ENCODE peak calls at places on chromosomes 3 and 15, in five cellular contexts. One of them, this sample, is unnamed.

GRCh38 chr3:48199117-48199516 is 10.9 kb upstream of the CDC25A start:
- DNase-seq in spleen: no peak
- DNase-seq in HCT116: no peak
- DNase-seq in prostate gland: no peak
- DNase-seq in tibial nerve: no peak
- DNase-seq in this sample: no peak

GRCh38 chr3:88112329-88112728 is 37.4 kb upstream of the C3orf38 start:
- DNase-seq in tibial nerve: no peak
- DNase-seq in spleen: no peak
- DNase-seq in HCT116: no peak
- DNase-seq in prostate gland: no peak
- DNase-seq in this sample: no peak

GRCh38 chr3:37896775-37897174 is 35.1 kb downstream of the CTDSPL start:
- DNase-seq in tibial nerve: no peak
- DNase-seq in spleen: no peak
- DNase-seq in prostate gland: no peak
- DNase-seq in HCT116: no peak
- DNase-seq in this sample: no peak

GRCh38 chr3:172142074-172143059 is 103.0 kb downstream of the FNDC3B start:
- DNase-seq in spleen: no peak
- DNase-seq in tibial nerve: no peak
- DNase-seq in HCT116: no peak
- DNase-seq in prostate gland: no peak
- DNase-seq in this sample: no peak

GRCh38 chr3:21752749-21753347 is 1.8 kb upstream of the ZNF385D start:
- DNase-seq in spleen: no peak
- DNase-seq in tibial nerve: no peak
- DNase-seq in HCT116: no peak
- DNase-seq in prostate gland: peak
- DNase-seq in this sample: no peak

GRCh38 chr15:29970402-29970695 is 112.4 kb upstream of the GOLGA8J start:
- DNase-seq in prostate gland: no peak
- DNase-seq in HCT116: no peak
- DNase-seq in tibial nerve: no peak
- DNase-seq in spleen: no peak
- DNase-seq in this sample: no peak

GRCh38 chr3:46090161-46090591 is 62.9 kb upstream of the XCR1 start:
- DNase-seq in spleen: no peak
- DNase-seq in tibial nerve: no peak
- DNase-seq in HCT116: no peak
- DNase-seq in prostate gland: no peak
- DNase-seq in this sample: no peak

GRCh38 chr3:59877263-59877662 is 827.4 kb upstream of the CFAP20DC start:
- DNase-seq in spleen: no peak
- DNase-seq in HCT116: no peak
- DNase-seq in prostate gland: no peak
- DNase-seq in tibial nerve: no peak
- DNase-seq in this sample: no peak

GRCh38 chr3:72328755-72329154 is 519.5 kb downstream of the SHQ1 start:
- DNase-seq in tibial nerve: no peak
- DNase-seq in spleen: no peak
- DNase-seq in HCT116: no peak
- DNase-seq in prostate gland: no peak
- DNase-seq in this sample: no peak

GRCh38 chr15:62624541-62625399 is 417.8 kb upstream of the TPM1 start:
- DNase-seq in tibial nerve: no peak
- DNase-seq in spleen: no peak
- DNase-seq in prostate gland: no peak
- DNase-seq in HCT116: no peak
- DNase-seq in this sample: no peak

GRCh38 chr3:94440767-94441493 is 378.1 kb downstream of the NSUN3 start:
- DNase-seq in prostate gland: no peak
- DNase-seq in tibial nerve: no peak
- DNase-seq in spleen: no peak
- DNase-seq in HCT116: no peak
- DNase-seq in this sample: no peak

GRCh38 chr15:77402740-77403379 is 17.0 kb downstream of the PEAK1 start:
- DNase-seq in tibial nerve: no peak
- DNase-seq in prostate gland: no peak
- DNase-seq in HCT116: no peak
- DNase-seq in spleen: no peak
- DNase-seq in this sample: no peak

GRCh38 chr3:2910997-2911396 is 199.2 kb downstream of the IL5RA start:
- DNase-seq in tibial nerve: no peak
- DNase-seq in prostate gland: no peak
- DNase-seq in HCT116: no peak
- DNase-seq in spleen: no peak
- DNase-seq in this sample: no peak

GRCh38 chr3:775178-775885 is 317.5 kb upstream of the CNTN6 start:
- DNase-seq in HCT116: no peak
- DNase-seq in prostate gland: no peak
- DNase-seq in spleen: no peak
- DNase-seq in tibial nerve: no peak
- DNase-seq in this sample: no peak

GRCh38 chr3:18355819-18356218 is 69.3 kb downstream of the SATB1 start:
- DNase-seq in spleen: no peak
- DNase-seq in prostate gland: no peak
- DNase-seq in HCT116: no peak
- DNase-seq in tibial nerve: no peak
- DNase-seq in this sample: no peak

GRCh38 chr15:48250640-48251076 is 44.6 kb downstream of the SLC12A1 start:
- DNase-seq in spleen: no peak
- DNase-seq in tibial nerve: peak
- DNase-seq in HCT116: peak
- DNase-seq in prostate gland: peak
- DNase-seq in this sample: no peak

GRCh38 chr3:67526246-67526645 is 128.2 kb downstream of the SUCLG2 start:
- DNase-seq in spleen: no peak
- DNase-seq in tibial nerve: no peak
- DNase-seq in HCT116: no peak
- DNase-seq in prostate gland: no peak
- DNase-seq in this sample: no peak

GRCh38 chr15:89299896-89300295 is 34.7 kb downstream of the POLG start:
- DNase-seq in prostate gland: no peak
- DNase-seq in tibial nerve: no peak
- DNase-seq in HCT116: peak
- DNase-seq in spleen: no peak
- DNase-seq in this sample: no peak

GRCh38 chr3:146715176-146715575 is 110.0 kb upstream of the PLSCR5 start:
- DNase-seq in spleen: no peak
- DNase-seq in HCT116: no peak
- DNase-seq in prostate gland: no peak
- DNase-seq in tibial nerve: no peak
- DNase-seq in this sample: no peak

GRCh38 chr3:113531826-113532697 is at the start of gene SIDT1:
- DNase-seq in tibial nerve: no peak
- DNase-seq in spleen: peak
- DNase-seq in prostate gland: peak
- DNase-seq in HCT116: no peak
- DNase-seq in this sample: peak

GRCh38 chr3:100710355-100711198 is 1.3 kb downstream of the TFG start:
- DNase-seq in prostate gland: no peak
- DNase-seq in tibial nerve: no peak
- DNase-seq in spleen: no peak
- DNase-seq in HCT116: peak
- DNase-seq in this sample: peak

GRCh38 chr3:23966308-23966707 is 21.2 kb downstream of the NR1D2 start:
- DNase-seq in tibial nerve: no peak
- DNase-seq in HCT116: no peak
- DNase-seq in prostate gland: no peak
- DNase-seq in spleen: no peak
- DNase-seq in this sample: no peak

GRCh38 chr3:17140670-17141505 is 256.1 kb downstream of the PLCL2 start:
- DNase-seq in HCT116: no peak
- DNase-seq in tibial nerve: peak
- DNase-seq in prostate gland: peak
- DNase-seq in spleen: no peak
- DNase-seq in this sample: no peak

GRCh38 chr15:28975766-28976179 is 90.0 kb downstream of the APBA2 start:
- DNase-seq in spleen: peak
- DNase-seq in HCT116: peak
- DNase-seq in tibial nerve: no peak
- DNase-seq in prostate gland: no peak
- DNase-seq in this sample: no peak

GRCh38 chr3:138862924-138863775 is 28.4 kb upstream of the PIK3CB start:
- DNase-seq in HCT116: peak
- DNase-seq in spleen: peak
- DNase-seq in tibial nerve: no peak
- DNase-seq in prostate gland: peak
- DNase-seq in this sample: peak
- TF ChIP-seq POLR2A in HCT116: peak
- TF ChIP-seq POLR2A in spleen: no peak
- TF ChIP-seq POLR2A in tibial nerve: no peak
- TF ChIP-seq POLR2A in prostate gland: no peak
- TF ChIP-seq POLR2A in this sample: no peak

GRCh38 chr15:78599189-78599588 is 21.6 kb downstream of the CHRNA3 start:
- DNase-seq in spleen: no peak
- DNase-seq in tibial nerve: no peak
- DNase-seq in HCT116: no peak
- DNase-seq in prostate gland: no peak
- DNase-seq in this sample: no peak
- H3K27ac ChIP-seq in spleen: no peak
- H3K27ac ChIP-seq in tibial nerve: no peak
- H3K27ac ChIP-seq in HCT116: no peak
- H3K27ac ChIP-seq in prostate gland: no peak
- H3K27ac ChIP-seq in this sample: no peak

DNA sequence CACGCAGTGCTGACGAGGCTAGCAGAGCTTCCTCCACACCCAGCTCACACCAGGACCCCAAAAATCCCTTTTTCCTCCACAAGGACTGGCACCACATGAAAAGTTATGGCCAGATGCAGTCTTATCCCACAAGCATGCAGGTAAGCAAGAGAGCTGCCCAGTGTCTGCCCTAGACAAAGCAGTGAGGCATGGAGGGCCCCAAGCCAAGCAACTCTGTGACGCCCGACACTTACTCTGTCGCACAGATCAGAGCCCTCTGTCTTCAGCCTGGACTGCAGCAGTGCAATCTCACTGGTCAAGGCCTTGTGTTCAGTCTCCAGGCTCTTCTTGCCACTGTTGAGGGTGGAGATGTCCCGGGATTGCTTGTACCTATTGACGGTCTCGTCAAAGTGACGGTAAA is 28.7 kb downstream of the RPN1 start:
- DNase-seq in tibial nerve: no peak
- DNase-seq in HCT116: no peak
- DNase-seq in prostate gland: no peak
- DNase-seq in spleen: no peak
- DNase-seq in this sample: no peak
- TF ChIP-seq POLR2A in tibial nerve: no peak
- TF ChIP-seq POLR2A in HCT116: no peak
- TF ChIP-seq POLR2A in prostate gland: no peak
- TF ChIP-seq POLR2A in spleen: no peak
- TF ChIP-seq POLR2A in this sample: no peak

DNA sequence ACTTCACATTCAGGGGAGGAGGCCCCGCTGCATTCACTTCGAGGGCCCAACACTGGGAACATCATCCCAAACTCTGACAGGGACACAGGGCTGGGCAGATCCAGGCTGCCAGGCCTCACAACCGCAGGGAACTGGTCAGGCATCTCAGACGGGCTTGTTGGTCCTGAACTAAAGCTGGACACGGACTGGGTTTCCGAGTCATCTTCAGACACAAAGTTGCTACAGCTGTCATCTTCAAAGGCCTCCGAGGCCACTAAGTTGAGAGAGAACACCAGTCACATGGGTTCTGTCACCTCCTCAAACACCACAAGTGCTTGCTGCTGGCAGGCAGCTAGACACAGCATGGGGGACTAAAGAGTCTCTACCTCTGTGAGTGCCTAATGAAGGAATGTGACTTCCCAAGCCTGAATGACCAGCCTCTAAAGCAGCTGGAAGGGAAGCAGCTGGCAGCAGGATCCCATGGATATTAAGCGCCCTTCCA is 50.9 kb downstream of the CAPN7 start:
- DNase-seq in tibial nerve: no peak
- DNase-seq in prostate gland: no peak
- DNase-seq in spleen: no peak
- DNase-seq in HCT116: no peak
- DNase-seq in this sample: no peak
- H3K27ac ChIP-seq in tibial nerve: peak
- H3K27ac ChIP-seq in prostate gland: no peak
- H3K27ac ChIP-seq in spleen: no peak
- H3K27ac ChIP-seq in HCT116: no peak
- H3K27ac ChIP-seq in this sample: no peak

GRCh38 chr3:42581400-42581708 is 413 bp downstream of the SEC22C start:
- DNase-seq in tibial nerve: peak
- DNase-seq in prostate gland: no peak
- DNase-seq in HCT116: no peak
- DNase-seq in spleen: no peak
- DNase-seq in this sample: no peak

GRCh38 chr3:42578054-42578453 is 3.7 kb downstream of the SEC22C start:
- DNase-seq in spleen: no peak
- DNase-seq in HCT116: no peak
- DNase-seq in prostate gland: no peak
- DNase-seq in tibial nerve: no peak
- DNase-seq in this sample: no peak

GRCh38 chr3:42582474-42583070 is 805 bp upstream of the SEC22C start:
- DNase-seq in HCT116: no peak
- DNase-seq in tibial nerve: no peak
- DNase-seq in spleen: no peak
- DNase-seq in prostate gland: no peak
- DNase-seq in this sample: no peak

DNA sequence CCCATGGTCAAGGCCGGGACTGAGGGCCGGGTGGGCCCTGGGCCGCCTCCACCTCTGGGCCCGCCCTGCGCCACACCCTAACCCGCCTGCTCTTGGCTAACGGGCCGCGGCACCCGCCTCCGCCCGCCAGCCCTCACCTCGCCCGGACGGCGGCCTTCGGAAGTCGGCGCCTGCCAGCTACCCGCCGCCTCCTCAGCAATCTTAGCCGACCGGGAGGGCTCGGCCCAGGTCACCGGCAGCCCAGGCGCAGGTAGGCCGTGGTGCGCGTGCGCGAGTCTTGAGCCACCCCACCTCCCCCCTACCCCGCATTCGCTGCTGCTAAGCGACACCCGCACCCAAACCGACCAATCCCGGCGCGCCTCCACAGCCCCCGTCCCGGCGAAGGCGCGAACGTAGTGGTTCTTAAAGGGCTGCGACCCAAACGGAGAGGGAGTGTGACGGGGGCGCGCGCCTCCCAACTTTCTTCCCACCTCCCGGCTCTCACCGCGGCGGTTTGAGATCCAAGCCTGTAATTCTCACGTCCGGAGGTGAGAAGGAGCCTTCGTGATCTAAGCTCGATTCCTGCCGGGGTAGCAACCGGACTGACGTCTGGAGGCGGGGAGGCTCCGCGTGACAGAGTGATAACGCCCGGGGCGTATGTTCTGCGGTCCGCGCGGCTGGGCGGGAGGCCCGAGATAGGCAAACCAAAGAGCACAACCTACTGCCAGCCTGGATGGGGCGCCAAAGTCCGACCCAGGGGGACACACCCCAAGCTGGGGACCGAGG is at the start of gene SEC22C:
- DNase-seq in prostate gland: peak
- DNase-seq in spleen: peak
- DNase-seq in HCT116: peak
- DNase-seq in tibial nerve: peak
- DNase-seq in this sample: peak
- TF ChIP-seq POLR2A in prostate gland: peak
- TF ChIP-seq POLR2A in spleen: peak
- TF ChIP-seq POLR2A in HCT116: peak
- TF ChIP-seq POLR2A in tibial nerve: peak
- TF ChIP-seq POLR2A in this sample: peak